ENCODE peak calls at places on chromosomes 11 and 22, in nine cellular contexts. C, S, I, L, D, G, T, V and M are unnamed samples.

GRCh38 chr11:58739725-58740430 is 8.1 kb upstream of the GLYAT start:
- DNase-seq in C (peak; percentile 9), S (peak; percentile 40), I (no peak), L (no peak), D (no peak), G (no peak), T (peak; percentile 56), V (no peak), M (no peak)

GRCh38 chr11:74371269-74372039 is 26.8 kb downstream of the PGM2L1 start:
- DNase-seq in C (peak; percentile 94), S (no peak), I (peak; percentile 38), L (no peak), D (no peak), G (no peak), T (peak; percentile 48), V (no peak), M (no peak)

GRCh38 chr22:17754233-17754925 is 19.9 kb downstream of the BID start:
- DNase-seq in C (peak; percentile 7), S (peak; percentile 73), I (no peak), L (no peak), D (peak; percentile 41), G (no peak), T (no peak), V (no peak), M (no peak)

GRCh38 chr11:113248702-113249490 is 65.5 kb upstream of the TTC12 start:
- DNase-seq in C (no peak), S (no peak), I (no peak), L (no peak), D (no peak), G (no peak), T (peak; percentile 18), V (no peak), M (no peak)

GRCh38 chr11:9973921-9974320 is 310.0 kb downstream of the SWAP70 start:
- DNase-seq in C (peak; percentile 44), S (no peak), I (no peak), L (no peak), D (no peak), G (no peak), T (peak; percentile 38), V (no peak), M (no peak)

GRCh38 chr11:57144531-57145320 is 37.0 kb upstream of the LRRC55 start:
- DNase-seq in C (no peak), S (no peak), I (no peak), L (no peak), D (no peak), G (no peak), T (no peak), V (no peak), M (no peak)

GRCh38 chr22:32579533-32580220 is 105.1 kb downstream of the FBXO7 start:
- DNase-seq in C (no peak), S (no peak), I (peak; percentile 95), L (peak; percentile 51), D (no peak), G (no peak), T (peak; percentile 50), V (no peak), M (no peak)

GRCh38 chr11:109039611-109040010 is 374.7 kb downstream of the DDX10 start:
- DNase-seq in C (no peak), S (no peak), I (no peak), L (no peak), D (no peak), G (no peak), T (no peak), V (no peak), M (no peak)

GRCh38 chr11:8256271-8257002 is 7.2 kb downstream of the LMO1 start:
- DNase-seq in C (no peak), S (no peak), I (no peak), L (peak; percentile 14), D (no peak), G (no peak), T (no peak), V (peak; percentile 53), M (no peak)

GRCh38 chr11:33448461-33449130 is 191.4 kb downstream of the HIPK3 start:
- DNase-seq in C (peak; percentile 66), S (no peak), I (no peak), L (no peak), D (no peak), G (no peak), T (peak; percentile 75), V (no peak), M (no peak)

GRCh38 chr11:65503923-65504670 is 5.3 kb downstream of the MALAT1 start:
- DNase-seq in C (no peak), S (peak; percentile 40), I (peak; percentile 70), L (no peak), D (no peak), G (no peak), T (peak; percentile 79), V (no peak), M (no peak)

GRCh38 chr11:68043349-68044144 is 4.7 kb downstream of the TCIRG1 start:
- DNase-seq in C (no peak), S (no peak), I (peak; percentile 70), L (no peak), D (no peak), G (no peak), T (peak; percentile 42), V (peak; percentile 73), M (peak; percentile 52)

GRCh38 chr11:126829716-126830115 is 170.9 kb downstream of the KIRREL3 start:
- DNase-seq in C (no peak), S (no peak), I (no peak), L (no peak), D (no peak), G (no peak), T (no peak), V (no peak), M (no peak)

GRCh38 chr11:15965562-15966250 is 390.6 kb downstream of the SOX6 start:
- DNase-seq in C (peak; percentile 16), S (no peak), I (no peak), L (peak; percentile 64), D (no peak), G (no peak), T (no peak), V (no peak), M (no peak)

GRCh38 chr11:69563306-69563705 is 77.7 kb upstream of the CCND1 start:
- DNase-seq in C (no peak), S (no peak), I (no peak), L (no peak), D (no peak), G (no peak), T (no peak), V (peak; percentile 7), M (no peak)

GRCh38 chr22:32202539-32203180 is 2.2 kb downstream of the RFPL2 start:
- DNase-seq in C (peak; percentile 58), S (peak; percentile 85), I (peak; percentile 16), L (peak; percentile 76), D (peak; percentile 45), G (no peak), T (peak; percentile 53), V (no peak), M (no peak)

GRCh38 chr11:61617515-61617914 is 36.6 kb upstream of the SYT7 start:
- DNase-seq in C (peak; percentile 65), S (no peak), I (no peak), L (no peak), D (no peak), G (no peak), T (peak; percentile 51), V (no peak), M (no peak)
- H3K27ac ChIP-seq in C (no peak overlapping the region), S (no peak overlapping the region), I (no peak overlapping the region), L (no peak overlapping the region), D (no peak overlapping the region), G (no peak overlapping the region), T (no peak overlapping the region), V (no peak overlapping the region), M (peak overlapping the region; percentile 88)

GRCh38 chr11:77611921-77612320 is 22.2 kb downstream of the AQP11 start:
- DNase-seq in C (no peak), S (no peak), I (no peak), L (no peak), D (no peak), G (no peak), T (no peak), V (no peak), M (no peak)

GRCh38 chr11:77604281-77604680 is 14.5 kb downstream of the AQP11 start:
- DNase-seq in C (no peak), S (no peak), I (no peak), L (no peak), D (no peak), G (no peak), T (no peak), V (no peak), M (no peak)

DNA sequence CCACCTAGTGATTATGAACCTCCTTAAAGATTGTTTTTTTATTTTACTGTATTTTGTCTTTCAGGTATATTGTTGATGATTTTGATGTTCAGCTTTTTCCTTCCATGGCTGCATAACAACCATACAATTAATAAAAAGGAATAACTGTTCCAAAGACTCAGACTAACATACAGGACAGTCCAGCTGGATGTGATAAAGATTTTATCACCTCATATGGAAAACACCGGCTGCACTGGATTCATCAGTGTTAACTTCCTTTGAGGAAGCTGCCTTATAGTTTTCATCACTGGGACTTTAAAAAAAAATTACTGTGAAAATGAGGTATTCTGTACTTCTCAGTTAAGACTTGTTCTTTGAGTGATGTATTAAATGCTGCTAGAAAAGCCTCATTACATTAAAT is 19.5 kb downstream of the AQP11 start:
- DNase-seq in C (no peak), S (no peak), I (no peak), L (no peak), D (no peak), G (no peak), T (no peak), V (no peak), M (no peak)
- H3K27ac ChIP-seq in C (no peak overlapping the region), S (no peak overlapping the region), I (no peak overlapping the region), L (no peak overlapping the region), D (no peak overlapping the region), G (no peak overlapping the region), T (no peak overlapping the region), V (no peak overlapping the region), M (no peak overlapping the region)

DNA sequence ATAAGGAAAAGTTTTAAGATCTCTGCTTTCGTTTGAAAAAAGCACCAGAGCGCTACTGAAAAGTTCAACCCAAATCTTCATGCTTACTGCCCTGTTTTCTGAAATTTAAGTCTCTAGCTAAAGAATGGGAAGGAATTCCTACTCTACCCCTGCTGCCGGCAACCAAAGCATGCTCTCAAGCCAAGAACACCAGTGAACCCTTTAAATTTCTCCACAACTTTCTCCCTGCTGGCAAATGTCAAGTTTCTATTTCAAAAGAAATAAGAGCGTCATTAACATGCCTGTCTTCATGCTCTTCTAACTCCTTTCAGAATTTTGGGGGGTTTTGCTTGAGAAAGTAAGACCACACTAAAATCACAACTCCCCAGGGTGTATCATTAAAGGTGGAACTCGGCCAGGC is 6.8 kb upstream of the SMCO4 start:
- DNase-seq in C (no peak), S (no peak), I (no peak), L (no peak), D (no peak), G (no peak), T (no peak), V (no peak), M (no peak)
- H3K27ac ChIP-seq in C (no peak overlapping the region), S (no peak overlapping the region), I (no peak overlapping the region), L (no peak overlapping the region), D (no peak overlapping the region), G (no peak overlapping the region), T (no peak overlapping the region), V (no peak overlapping the region), M (no peak overlapping the region)

GRCh38 chr11:134405436-134405835 is 6.6 kb downstream of the B3GAT1 start:
- DNase-seq in C (no peak), S (no peak), I (no peak), L (no peak), D (no peak), G (no peak), T (no peak), V (no peak), M (no peak)
- H3K27ac ChIP-seq in C (no peak overlapping the region), S (no peak overlapping the region), I (no peak overlapping the region), L (no peak overlapping the region), D (no peak overlapping the region), G (no peak overlapping the region), T (no peak overlapping the region), V (no peak overlapping the region), M (no peak overlapping the region)